ENCODE peak calls at places on chromosomes 7 and 10, in five cellular contexts. S is transverse colon, T is fibroblast of the aortic adventitia, V is thoracic aorta, O is fibroblast of mammary gland. L is an unnamed sample.

GRCh38 chr7:46759711-46760480 is 822.0 kb downstream of the TNS3 start:
- DNase-seq in O (peak; percentile 72), T (peak; percentile 67), V (no peak), S (no peak), L (peak; percentile 59)

GRCh38 chr7:73852500-73852899 is 8.5 kb upstream of the TMEM270 start:
- DNase-seq in O (no peak), V (no peak), T (peak; percentile 54), S (no peak), L (peak; percentile 57)

GRCh38 chr10:70125918-70126590 is 6.6 kb downstream of the AIFM2 start:
- DNase-seq in O (no peak), S (no peak), T (no peak), V (no peak), L (no peak)

GRCh38 chr10:36423821-36424248 is 701.6 kb upstream of the ANKRD30A start:
- DNase-seq in T (no peak), S (no peak), O (no peak), V (no peak), L (peak; percentile 66)

GRCh38 chr10:3805791-3806381 is 20.9 kb upstream of the KLF6 start:
- DNase-seq in S (peak; percentile 61), T (peak; percentile 92), O (peak; percentile 97), V (peak; percentile 60), L (peak; percentile 80)

GRCh38 chr10:36538945-36539586 is 586.3 kb upstream of the ANKRD30A start:
- DNase-seq in O (peak; percentile 91), T (peak; percentile 72), S (no peak), V (no peak), L (peak; percentile 29)

GRCh38 chr10:101467286-101467770 is 113.4 kb downstream of the BTRC start:
- DNase-seq in V (no peak), T (peak; percentile 80), O (peak; percentile 85), S (no peak), L (peak; percentile 77)

GRCh38 chr7:37732253-37732652 is 48.7 kb downstream of the GPR141 start:
- DNase-seq in V (no peak), O (peak; percentile 46), T (no peak), S (peak; percentile 21), L (peak; percentile 46)

GRCh38 chr10:48587101-48587500 is 17.8 kb downstream of the ARHGAP22 start:
- DNase-seq in S (no peak), O (no peak), T (no peak), V (no peak), L (no peak)

GRCh38 chr7:129825005-129825553 is 127.7 kb downstream of the UBE2H start:
- DNase-seq in T (peak; percentile 31), V (no peak), O (no peak), S (peak; percentile 57), L (peak; percentile 23)

GRCh38 chr10:130042386-130042785 is 68.2 kb downstream of the C10orf143 start:
- DNase-seq in V (no peak), T (no peak), O (no peak), S (no peak), L (no peak)

GRCh38 chr10:46296629-46297275 is 10.0 kb downstream of the ANTXRL start:
- DNase-seq in V (no peak), S (peak; percentile 5), T (no peak), O (no peak), L (no peak)

GRCh38 chr10:103692421-103693069 is 162.8 kb downstream of the SH3PXD2A start:
- DNase-seq in S (peak; percentile 47), T (no peak), O (no peak), V (no peak), L (no peak)

GRCh38 chr7:2008101-2008935 is 224.4 kb downstream of the MAD1L1 start:
- DNase-seq in S (no peak), T (no peak), V (no peak), O (no peak), L (no peak)

GRCh38 chr10:66378117-66378876 is 547.5 kb upstream of the LRRTM3 start:
- DNase-seq in V (no peak), T (no peak), O (no peak), S (no peak), L (no peak)

GRCh38 chr7:32153006-32153405 is 82.8 kb upstream of the PDE1C start:
- DNase-seq in S (no peak), V (no peak), T (no peak), O (no peak), L (no peak)

GRCh38 chr10:95794195-95794594 is 38.2 kb downstream of the ENTPD1 start:
- DNase-seq in O (no peak), S (no peak), T (no peak), V (no peak), L (no peak)

GRCh38 chr7:106239406-106239805 is 45.4 kb downstream of the NAMPT start:
- DNase-seq in V (no peak), S (no peak), T (no peak), O (no peak), L (no peak)

GRCh38 chr7:151572136-151572535 is 52.4 kb upstream of the RHEB start:
- DNase-seq in S (no peak), O (peak; percentile 15), T (no peak), V (no peak), L (no peak)

GRCh38 chr7:909358-910329 is 33.3 kb downstream of the GET4 start:
- DNase-seq in V (no peak), S (peak; percentile 75), O (no peak), T (peak; percentile 70), L (peak; percentile 30)

GRCh38 chr7:108592633-108593277 is 23.1 kb downstream of the DNAJB9 start:
- DNase-seq in S (no peak), T (peak; percentile 9), O (no peak), V (no peak), L (peak; percentile 46)

GRCh38 chr7:112370436-112370835 is 79.8 kb upstream of the IFRD1 start:
- DNase-seq in S (peak; percentile 33), V (no peak), T (no peak), O (no peak), L (no peak)

GRCh38 chr7:36439624-36440023 is 50.0 kb downstream of the ANLN start:
- DNase-seq in O (no peak), T (no peak), V (no peak), S (no peak), L (no peak)

GRCh38 chr10:116698364-116698763 is 44.0 kb downstream of the HSPA12A start:
- DNase-seq in T (no peak), S (no peak), O (no peak), V (no peak), L (no peak)

GRCh38 chr7:155349601-155350331 is 52.1 kb downstream of the INSIG1 start:
- DNase-seq in V (no peak), O (no peak), T (no peak), S (no peak), L (no peak)

GRCh38 chr10:27893320-27894014 is 105.4 kb downstream of the ODAD2 start:
- DNase-seq in V (no peak), T (no peak), O (peak; percentile 47), S (no peak), L (peak; percentile 19)

GRCh38 chr10:112821663-112822062 is 128.4 kb upstream of the TCF7L2 start:
- DNase-seq in S (no peak), T (no peak), V (no peak), O (no peak), L (peak; percentile 81)

GRCh38 chr7:20328692-20329091 is 2.0 kb upstream of the ITGB8 start:
- DNase-seq in V (no peak), T (no peak), S (no peak), O (no peak), L (no peak)

GRCh38 chr7:20330797-20331230 is at the start of gene ITGB8:
- DNase-seq in V (no peak), T (no peak), O (no peak), S (no peak), L (no peak)

GRCh38 chr7:20329389-20330175 is 1.1 kb upstream of the ITGB8 start:
- DNase-seq in O (peak; percentile 65), V (no peak), S (peak; percentile 71), T (peak; percentile 82), L (peak; percentile 51)

GRCh38 chr7:20331231-20331880 is 656 bp downstream of the ITGB8 start:
- DNase-seq in S (peak; percentile 57), O (no peak), T (no peak), V (no peak), L (no peak)

GRCh38 chr7:20330176-20330796 is 414 bp upstream of the ITGB8 start:
- DNase-seq in O (peak; percentile 89), S (peak; percentile 83), T (peak; percentile 95), V (peak; percentile 83), L (peak; percentile 73)
- TF ChIP-seq CTCF in O (no peak), S (no peak), T (peak; percentile 4), V (no peak), L (no peak)

GRCh38 chr10:73357821-73358220 is 843 bp downstream of the CFAP70 start:
- DNase-seq in V (no peak), T (no peak), O (no peak), S (no peak), L (no peak)
- H3K4me3 ChIP-seq in V (peak overlapping the region; percentile 85), T (peak overlapping the region; percentile 77), O (peak overlapping the region; percentile 88), S (peak overlapping the region; percentile 58), L (peak overlapping the region; percentile 71)

GRCh38 chr7:143321734-143322133 is 5.8 kb downstream of the CLCN1 start:
- DNase-seq in S (peak; percentile 61), T (no peak), O (no peak), V (no peak), L (no peak)
- TF ChIP-seq CTCF in S (no peak), T (no peak), O (no peak), V (no peak), L (peak; percentile 9)

DNA sequence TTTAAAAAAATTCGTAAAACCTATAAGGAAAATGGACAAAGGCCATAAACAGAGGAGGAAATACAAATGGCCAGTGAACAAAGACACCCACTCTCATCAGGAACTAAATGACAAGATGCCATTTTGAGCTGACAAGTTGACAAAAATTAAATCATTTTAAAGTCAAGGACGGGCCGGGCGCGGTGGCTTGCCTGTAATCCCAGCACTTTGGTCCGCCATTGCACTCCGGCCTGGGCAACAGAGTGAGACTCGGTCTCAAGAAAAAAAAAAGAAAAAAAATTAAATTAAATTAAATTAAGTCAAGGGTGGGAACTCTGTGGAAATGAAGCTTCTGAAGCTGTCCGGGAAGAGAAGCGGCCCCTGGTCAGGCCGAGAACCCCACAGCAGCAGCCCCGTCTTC is 1.2 kb upstream of the NOM1 start:
- DNase-seq in O (no peak), V (no peak), S (no peak), T (no peak), L (no peak)
- H3K4me3 ChIP-seq in O (peak overlapping the region; percentile 61), V (peak overlapping the region; percentile 98), S (no peak overlapping the region), T (peak overlapping the region; percentile 70), L (peak overlapping the region; percentile 59)

GRCh38 chr10:72702868-72703581 is 11.1 kb downstream of the MCU start:
- DNase-seq in S (no peak), O (peak; percentile 61), T (peak; percentile 94), V (no peak), L (peak; percentile 49)
- TF ChIP-seq CTCF in S (no peak), O (no peak), T (peak; percentile 34), V (peak; percentile 11), L (peak; percentile 3)

GRCh38 chr7:6536899-6537298 is 14.4 kb downstream of the GRID2IP start:
- DNase-seq in V (no peak), T (no peak), O (no peak), S (no peak), L (no peak)
- H3K4me3 ChIP-seq in V (peak overlapping the region; percentile 53), T (no peak overlapping the region), O (no peak overlapping the region), S (peak overlapping the region; percentile 4), L (no peak overlapping the region)

GRCh38 chr7:27423290-27423689 is 180.7 kb downstream of the EVX1 start:
- DNase-seq in T (no peak), S (peak; percentile 82), V (no peak), O (peak; percentile 73), L (peak; percentile 10)
- TF ChIP-seq CTCF in T (no peak), S (no peak), V (no peak), O (no peak), L (no peak)

GRCh38 chr10:55630491-55631056 is 730.5 kb downstream of the ZWINT start:
- DNase-seq in T (no peak), S (no peak), V (no peak), O (no peak), L (no peak)
- H3K4me3 ChIP-seq in T (no peak overlapping the region), S (peak overlapping the region; percentile 35), V (peak overlapping the region; percentile 67), O (no peak overlapping the region), L (peak overlapping the region; percentile 12)

GRCh38 chr7:21526007-21526406 is 16.8 kb upstream of the DNAH11 start:
- DNase-seq in O (peak; percentile 10), T (peak; percentile 32), S (no peak), V (no peak), L (no peak)
- TF ChIP-seq CTCF in O (peak; percentile 41), T (peak; percentile 58), S (peak; percentile 20), V (peak; percentile 36), L (peak; percentile 51)